ENCODE peak calls at places on chromosomes 6 and 20, in seven cellular contexts. I is HT1080, F is EL, Y is NAMALWA, A is T-helper 1 cell, G is brain microvascular endothelial cell, E is prostate gland. X is an unnamed sample.

GRCh38 chr6:38460216-38460615 is 179.5 kb downstream of the BTBD9 start:
- DNase-seq in I (no peak), F (no peak), Y (no peak), A (no peak), G (peak), E (no peak), X (no peak)

GRCh38 chr6:137297887-137298286 is 78.7 kb upstream of the IFNGR1 start:
- DNase-seq in I (peak), F (peak), Y (no peak), A (no peak), G (peak), E (no peak), X (no peak)

GRCh38 chr6:150622941-150623874 is 23.5 kb downstream of the PLEKHG1 start:
- DNase-seq in I (no peak), F (no peak), Y (peak), A (no peak), G (no peak), E (no peak), X (no peak)

GRCh38 chr6:28446818-28447511 is 3.7 kb upstream of the ZSCAN23 start:
- DNase-seq in I (no peak), F (peak), Y (no peak), A (no peak), G (peak), E (no peak), X (no peak)

GRCh38 chr20:32037929-32038328 is 14.1 kb upstream of the HCK start:
- DNase-seq in I (peak), F (peak), Y (no peak), A (no peak), G (peak), E (no peak), X (no peak)

GRCh38 chr6:28134015-28134414 is 7.7 kb upstream of the ZKSCAN8 start:
- DNase-seq in I (peak), F (peak), Y (peak), A (no peak), G (peak), E (no peak), X (no peak)

GRCh38 chr6:22036267-22036666 is 260.6 kb downstream of the PRL start:
- DNase-seq in I (peak), F (peak), Y (peak), A (no peak), G (no peak), E (no peak), X (no peak)

GRCh38 chr6:36378243-36378920 is 9.1 kb downstream of the ETV7 start:
- DNase-seq in I (no peak), F (no peak), Y (no peak), A (no peak), G (no peak), E (no peak), X (no peak)

GRCh38 chr20:2701671-2702081 is 9.1 kb downstream of the EBF4 start:
- DNase-seq in I (no peak), F (no peak), Y (no peak), A (no peak), G (no peak), E (no peak), X (peak)

GRCh38 chr6:143112837-143113236 is 52.1 kb downstream of the AIG1 start:
- DNase-seq in I (no peak), F (no peak), Y (no peak), A (no peak), G (no peak), E (no peak), X (no peak)